ENCODE peak calls at places on chromosomes 11 and 22, in ten cellular contexts. W is ovary; Q is cardiac muscle cell; K is upper lobe of right lung; U is spleen; Z is H1; L is stomach; V is CD4-positive, CD25-positive, alpha-beta regulatory T cell; T is tibial artery; G is fibroblast of lung. E is an unnamed sample. For H3K9me3, the result is how much of the 10 kb centered on the place peaks cover.

GRCh38 chr11:60767388-60767811 is 10.7 kb downstream of the MS4A15 start:
- DNase-seq in W (no peak), Q (no peak), K (peak), U (peak), Z (peak), L (no peak), V (no peak), T (peak), G (no peak), E (no peak)

GRCh38 chr11:27317751-27318150 is 45.3 kb downstream of the CCDC34 start:
- DNase-seq in W (no peak), Q (peak), K (no peak), U (no peak), Z (no peak), L (no peak), V (no peak), T (no peak), G (peak), E (no peak)

GRCh38 chr11:78221396-78222315 is 32.9 kb downstream of the USP35 start:
- DNase-seq in W (no peak), Q (peak), K (no peak), U (no peak), Z (peak), L (no peak), V (no peak), T (peak), G (no peak), E (no peak)

GRCh38 chr22:49531533-49531895 is 296.2 kb downstream of the BRD1 start:
- DNase-seq in W (no peak), Q (no peak), K (no peak), U (peak), Z (no peak), L (no peak), V (no peak), T (no peak), G (no peak), E (no peak)

GRCh38 chr11:69000831-69001245 is 12.2 kb downstream of the MRGPRF start:
- DNase-seq in W (peak), Q (peak), K (no peak), U (peak), Z (no peak), L (no peak), V (no peak), T (peak), G (peak), E (no peak)

GRCh38 chr22:44659140-44659539 is 42.9 kb upstream of the PRR5 start:
- DNase-seq in W (no peak), Q (peak), K (no peak), U (no peak), Z (no peak), L (no peak), V (no peak), T (no peak), G (no peak), E (no peak)

GRCh38 chr11:35802221-35802620 is 139.6 kb downstream of the TRIM44 start:
- DNase-seq in W (no peak), Q (no peak), K (no peak), U (no peak), Z (no peak), L (no peak), V (no peak), T (no peak), G (no peak), E (no peak)

GRCh38 chr11:61307354-61307753 is 12.2 kb upstream of the VWCE start:
- DNase-seq in W (no peak), Q (no peak), K (no peak), U (no peak), Z (no peak), L (no peak), V (no peak), T (no peak), G (no peak), E (no peak)

GRCh38 chr11:116807601-116808261 is 15.4 kb downstream of the APOA4 start:
- DNase-seq in W (no peak), Q (no peak), K (no peak), U (no peak), Z (no peak), L (peak), V (no peak), T (no peak), G (no peak), E (no peak)

GRCh38 chr22:19448076-19448607 is 631 bp upstream of the C22orf39 start:
- DNase-seq in W (no peak), Q (peak), K (no peak), U (no peak), Z (no peak), L (peak), V (no peak), T (no peak), G (peak), E (no peak)

GRCh38 chr11:662689-663274 is 25.7 kb downstream of the DRD4 start:
- DNase-seq in W (peak), Q (peak), K (peak), U (peak), Z (peak), L (peak), V (peak), T (no peak), G (peak), E (no peak)

GRCh38 chr22:21700822-21701221 is 34.8 kb downstream of the YPEL1 start:
- DNase-seq in W (no peak), Q (no peak), K (no peak), U (no peak), Z (no peak), L (no peak), V (no peak), T (no peak), G (no peak), E (no peak)

GRCh38 chr22:31944700-31945477 is 554 bp downstream of the YWHAH start:
- DNase-seq in W (peak), Q (peak), K (peak), U (peak), Z (peak), L (peak), V (peak), T (peak), G (no peak), E (no peak)

GRCh38 chr22:23538502-23538860 is 41.6 kb downstream of the IGLL1 start:
- DNase-seq in W (no peak), Q (peak), K (peak), U (peak), Z (no peak), L (no peak), V (no peak), T (peak), G (no peak), E (no peak)

GRCh38 chr22:32801436-32802290 is at the start of gene TIMP3:
- DNase-seq in W (peak), Q (peak), K (peak), U (peak), Z (peak), L (peak), V (no peak), T (peak), G (peak), E (no peak)

GRCh38 chr11:36451681-36452080 is 58.4 kb downstream of the TRAF6 start:
- DNase-seq in W (no peak), Q (no peak), K (no peak), U (no peak), Z (no peak), L (no peak), V (no peak), T (no peak), G (no peak), E (no peak)

GRCh38 chr22:20531404-20532181 is 24.2 kb downstream of the MED15 start:
- DNase-seq in W (no peak), Q (peak), K (peak), U (no peak), Z (no peak), L (peak), V (no peak), T (peak), G (peak), E (no peak)

GRCh38 chr11:5808500-5809121 is at the start of gene OR52N2:
- DNase-seq in W (peak), Q (peak), K (peak), U (peak), Z (peak), L (peak), V (peak), T (peak), G (peak), E (peak)

GRCh38 chr11:115541518-115541917 is 37.3 kb upstream of the CADM1 start:
- DNase-seq in W (no peak), Q (no peak), K (no peak), U (no peak), Z (no peak), L (no peak), V (no peak), T (no peak), G (no peak), E (no peak)

GRCh38 chr22:39353346-39353745 is 3.6 kb downstream of the SYNGR1 start:
- DNase-seq in W (no peak), Q (no peak), K (no peak), U (no peak), Z (no peak), L (no peak), V (no peak), T (no peak), G (peak), E (no peak)

GRCh38 chr22:47027766-47028165 is 265.3 kb downstream of the TBC1D22A start:
- DNase-seq in W (no peak), Q (no peak), K (peak), U (peak), Z (no peak), L (no peak), V (no peak), T (peak), G (no peak), E (no peak)

GRCh38 chr11:124867700-124868099 is 2.5 kb downstream of the ROBO3 start:
- DNase-seq in W (no peak), Q (peak), K (no peak), U (no peak), Z (no peak), L (no peak), V (peak), T (no peak), G (peak), E (no peak)

GRCh38 chr22:30694171-30694637 is 470 bp upstream of the OSBP2 start:
- DNase-seq in W (peak), Q (peak), K (peak), U (peak), Z (peak), L (peak), V (peak), T (peak), G (peak), E (no peak)

GRCh38 chr22:24093855-24094254 is 82.8 kb downstream of the CABIN1 start:
- DNase-seq in W (no peak), Q (no peak), K (peak), U (peak), Z (no peak), L (no peak), V (no peak), T (no peak), G (no peak), E (no peak)

GRCh38 chr22:22357024-22357868 is 112.7 kb downstream of the VPREB1 start:
- DNase-seq in W (peak), Q (peak), K (peak), U (peak), Z (peak), L (peak), V (peak), T (no peak), G (peak), E (peak)

GRCh38 chr11:2750601-2751522 is 51.1 kb upstream of the KCNQ1OT1 start:
- DNase-seq in W (no peak), Q (no peak), K (peak), U (peak), Z (no peak), L (peak), V (no peak), T (peak), G (no peak), E (no peak)

GRCh38 chr11:108914981-108915380 is 250.1 kb downstream of the DDX10 start:
- DNase-seq in W (no peak), Q (peak), K (no peak), U (no peak), Z (no peak), L (no peak), V (no peak), T (no peak), G (no peak), E (no peak)

GRCh38 chr11:108562746-108563581 is 30.6 kb downstream of the EXPH5 start:
- DNase-seq in W (no peak), Q (no peak), K (no peak), U (no peak), Z (peak), L (no peak), V (no peak), T (no peak), G (peak), E (no peak)

GRCh38 chr11:6812391-6813005 is 13.0 kb upstream of the OR6A2 start:
- DNase-seq in W (no peak), Q (peak), K (no peak), U (no peak), Z (no peak), L (no peak), V (peak), T (no peak), G (peak), E (no peak)

GRCh38 chr11:46348986-46349401 is 1.7 kb downstream of the DGKZ start:
- DNase-seq in W (no peak), Q (no peak), K (no peak), U (peak), Z (no peak), L (no peak), V (peak), T (no peak), G (no peak), E (no peak)

GRCh38 chr11:2673250-2673610 is 26.6 kb downstream of the KCNQ1OT1 start:
- DNase-seq in W (no peak), Q (no peak), K (no peak), U (peak), Z (no peak), L (peak), V (no peak), T (no peak), G (no peak), E (no peak)

GRCh38 chr11:92225206-92225562 is 566 bp downstream of the FAT3 start:
- DNase-seq in W (peak), Q (no peak), K (no peak), U (no peak), Z (no peak), L (no peak), V (no peak), T (peak), G (no peak), E (no peak)

GRCh38 chr11:127925430-127925829 is 661.9 kb downstream of the ETS1 start:
- DNase-seq in W (no peak), Q (peak), K (no peak), U (no peak), Z (no peak), L (no peak), V (no peak), T (no peak), G (peak), E (no peak)

GRCh38 chr11:127931811-127932210 is 655.5 kb downstream of the ETS1 start:
- DNase-seq in W (no peak), Q (no peak), K (no peak), U (no peak), Z (no peak), L (no peak), V (no peak), T (no peak), G (no peak), E (no peak)

DNA sequence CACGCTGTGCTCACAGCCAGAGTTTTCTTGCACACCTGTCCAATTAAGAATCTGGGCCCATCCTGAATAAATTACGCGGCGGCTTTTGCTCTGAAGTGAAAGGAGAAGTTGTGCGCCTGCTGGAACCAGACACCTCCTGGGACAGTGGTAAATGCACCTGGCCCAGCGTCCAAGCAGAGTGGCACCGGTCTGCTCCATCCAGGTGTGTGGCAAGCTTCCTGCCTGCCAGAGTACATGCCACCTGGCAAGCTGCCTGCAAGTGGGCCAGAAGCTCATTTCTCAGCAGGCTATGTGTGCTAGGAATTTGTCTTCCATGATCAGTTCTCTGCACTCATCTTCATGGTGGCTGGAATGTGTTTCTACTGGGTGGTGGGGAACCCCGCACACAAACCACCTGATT is 660.6 kb downstream of the ETS1 start:
- DNase-seq in W (no peak), Q (no peak), K (no peak), U (no peak), Z (no peak), L (no peak), V (no peak), T (no peak), G (no peak), E (no peak)
- H3K9me3 ChIP-seq in W (under half), Q (under half), K (under half), U (under half), Z (under half), L (under half), V (under half), T (under half), G (under half), E (under half)

DNA sequence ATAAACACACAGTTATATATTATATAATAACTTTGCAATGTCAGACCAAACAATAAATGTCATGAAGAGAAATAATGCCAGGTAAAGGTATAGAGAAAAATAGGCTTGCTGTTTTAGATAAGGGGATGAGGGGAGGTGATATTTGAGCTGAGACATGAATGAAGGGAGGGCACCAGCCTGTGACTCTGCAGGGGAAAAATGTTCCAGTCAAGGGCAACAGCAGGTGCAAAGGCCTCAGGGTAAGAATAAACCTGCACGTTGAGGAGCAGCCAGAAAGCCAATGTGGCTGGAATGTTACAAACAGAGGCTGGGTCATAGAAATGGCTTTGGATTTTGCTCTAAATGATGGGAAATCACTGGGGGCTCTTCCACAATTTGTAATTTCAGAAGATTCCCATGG is 519.5 kb downstream of the SOX6 start:
- DNase-seq in W (no peak), Q (no peak), K (no peak), U (no peak), Z (no peak), L (no peak), V (no peak), T (no peak), G (no peak), E (no peak)
- H3K9me3 ChIP-seq in W (under half), Q (under half), K (under half), U (under half), Z (under half), L (under half), V (under half), T (under half), G (under half), E (under half)

DNA sequence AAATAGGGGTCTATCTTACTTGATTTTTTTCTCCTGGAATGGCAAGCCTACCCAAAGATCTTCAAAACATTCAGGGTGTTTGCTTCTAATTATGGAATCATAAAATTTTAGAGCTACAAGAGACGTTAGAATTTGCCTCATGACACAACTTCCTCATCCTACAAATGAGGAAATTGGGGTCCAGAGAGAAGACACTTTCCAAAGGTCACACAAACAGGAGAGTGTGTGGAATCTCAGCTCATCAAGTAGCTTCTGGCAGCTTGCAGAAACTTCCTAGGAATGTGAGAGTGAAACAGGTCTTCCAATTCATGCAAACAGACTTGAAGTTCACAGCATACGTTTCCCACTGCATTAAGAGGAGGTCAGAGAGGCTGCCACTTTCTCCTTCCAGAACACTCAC is 976.0 kb downstream of the OPCML start:
- DNase-seq in W (no peak), Q (no peak), K (no peak), U (no peak), Z (no peak), L (no peak), V (no peak), T (no peak), G (no peak), E (no peak)
- H3K9me3 ChIP-seq in W (under half), Q (under half), K (under half), U (under half), Z (under half), L (under half), V (under half), T (under half), G (under half), E (under half)

DNA sequence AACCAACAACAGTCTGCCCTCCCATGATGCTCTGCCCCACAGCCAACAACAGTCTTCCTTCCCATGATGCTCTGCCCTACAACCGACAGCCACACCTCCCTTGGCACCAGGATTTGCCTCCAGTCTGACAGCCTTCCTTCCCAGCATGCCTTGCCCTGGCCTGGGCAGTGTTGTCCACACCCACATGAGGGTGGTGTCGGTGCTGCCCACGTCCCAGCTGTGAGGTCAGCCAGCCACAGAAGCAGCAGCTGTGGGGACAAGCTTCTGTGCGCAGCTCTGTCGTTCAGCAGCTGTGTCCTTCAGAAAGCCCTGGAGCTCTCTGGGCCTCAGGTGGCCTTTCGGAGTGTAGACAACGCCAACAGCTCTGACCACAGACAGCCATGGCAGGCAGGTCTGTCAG is 1378.9 kb downstream of the BRD1 start:
- DNase-seq in W (no peak), Q (no peak), K (peak), U (peak), Z (no peak), L (no peak), V (no peak), T (no peak), G (no peak), E (no peak)
- H3K9me3 ChIP-seq in W (under half), Q (under half), K (under half), U (under half), Z (under half), L (under half), V (under half), T (under half), G (under half), E (under half)

GRCh38 chr11:44628730-44629361 is 63.4 kb downstream of the CD82 start:
- DNase-seq in W (no peak), Q (no peak), K (peak), U (no peak), Z (peak), L (peak), V (no peak), T (peak), G (no peak), E (no peak)
- H3K9me3 ChIP-seq in W (under half), Q (under half), K (under half), U (under half), Z (under half), L (under half), V (under half), T (under half), G (under half), E (under half)

DNA sequence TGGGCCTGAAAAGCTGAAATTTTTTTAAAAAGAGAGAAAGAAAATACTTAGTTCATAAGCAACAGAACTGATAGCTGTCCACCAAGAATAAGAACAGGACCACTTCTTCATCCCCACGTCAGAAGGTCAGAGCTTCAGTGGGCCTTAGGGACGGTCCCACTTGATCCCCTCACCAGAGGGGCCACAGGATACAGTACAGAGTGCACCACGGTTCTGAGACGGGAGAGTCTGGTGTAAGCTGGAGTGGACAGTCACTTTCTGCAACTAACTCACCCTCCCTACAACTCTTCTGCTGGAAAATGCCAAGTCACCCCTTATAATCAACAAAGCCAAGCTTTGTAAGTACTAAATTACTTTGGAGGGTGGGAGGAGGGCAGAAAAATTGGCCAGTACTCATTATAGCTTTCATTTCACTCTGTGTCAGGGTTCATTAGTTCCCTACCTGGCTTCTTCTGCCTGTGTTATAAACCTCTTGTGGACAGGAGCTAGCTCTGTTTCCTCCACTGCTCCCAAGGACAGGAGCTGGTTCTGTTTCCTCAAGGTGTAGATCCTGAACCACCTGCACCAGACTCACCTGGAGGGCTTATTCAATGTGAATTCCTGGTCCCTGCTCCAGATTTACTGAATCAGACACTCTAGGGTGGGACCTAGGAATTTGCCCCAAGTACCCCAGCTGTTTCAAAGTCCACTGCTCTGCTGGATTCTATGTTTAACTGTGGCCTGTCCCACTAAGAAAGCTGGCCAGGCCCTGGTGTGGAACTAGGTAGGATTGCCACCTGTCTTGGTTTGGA is 39.6 kb downstream of the SCGB1A1 start:
- DNase-seq in W (no peak), Q (no peak), K (no peak), U (no peak), Z (no peak), L (no peak), V (no peak), T (no peak), G (no peak), E (no peak)
- H3K9me3 ChIP-seq in W (under half), Q (under half), K (under half), U (under half), Z (under half), L (under half), V (under half), T (under half), G (under half), E (under half)

GRCh38 chr11:134586726-134587125 is 174.7 kb upstream of the B3GAT1 start:
- DNase-seq in W (no peak), Q (no peak), K (no peak), U (no peak), Z (peak), L (no peak), V (no peak), T (no peak), G (no peak), E (no peak)
- H3K9me3 ChIP-seq in W (under half), Q (under half), K (under half), U (under half), Z (under half), L (under half), V (under half), T (under half), G (under half), E (under half)

E was measured in SK-N-MC.